ENCODE peak calls at places on chromosomes 16 and 17, in six cellular contexts. T is brain microvascular endothelial cell, S is mesothelial cell of epicardium, F is AG09309, N is AG04449, J is breast epithelium. U is an unnamed sample.

GRCh38 chr17:57666198-57666870 is 78.8 kb downstream of the CCDC182 start:
- DNase-seq in J (no peak), F (no peak), N (no peak), S (no peak), T (no peak), U (no peak)

GRCh38 chr17:50304781-50305404 is 30.6 kb downstream of the TMEM92 start:
- DNase-seq in N (no peak), T (peak), S (no peak), F (no peak), J (no peak), U (no peak)

GRCh38 chr16:85568519-85568918 is 44.6 kb upstream of the GSE1 start:
- DNase-seq in F (no peak), S (no peak), N (no peak), J (no peak), T (no peak), U (no peak)

GRCh38 chr17:28426081-28426519 is 20.1 kb upstream of the SLC46A1 start:
- DNase-seq in S (no peak), N (no peak), T (no peak), J (no peak), F (no peak), U (no peak)

GRCh38 chr16:63581560-63581959 is 1540.3 kb downstream of the CDH11 start:
- DNase-seq in S (no peak), N (no peak), T (no peak), F (no peak), J (no peak), U (no peak)

GRCh38 chr16:28845173-28846079 is 722 bp downstream of the TUFM start:
- DNase-seq in N (no peak), S (no peak), F (no peak), J (no peak), T (peak), U (peak)

GRCh38 chr16:5016967-5017677 is 16.6 kb downstream of the NAGPA start:
- DNase-seq in F (no peak), N (no peak), T (no peak), J (no peak), S (no peak), U (no peak)

GRCh38 chr17:1940810-1941185 is 84.3 kb downstream of the RTN4RL1 start:
- DNase-seq in J (no peak), T (no peak), S (no peak), N (no peak), F (no peak), U (peak)

GRCh38 chr17:72603346-72604242 is 482.8 kb downstream of the SOX9 start:
- DNase-seq in J (no peak), F (no peak), N (peak), T (peak), S (no peak), U (no peak)

GRCh38 chr17:61863801-61864126 is 436 bp upstream of the BRIP1 start:
- DNase-seq in T (no peak), J (no peak), F (no peak), N (peak), S (no peak), U (no peak)

GRCh38 chr16:2296662-2297505 is 29.0 kb upstream of the RNPS1 start:
- DNase-seq in S (no peak), N (no peak), J (no peak), T (no peak), F (no peak), U (peak)

GRCh38 chr16:27315333-27316037 is 1.7 kb downstream of the IL4R start:
- DNase-seq in N (no peak), J (no peak), F (peak), T (peak), S (no peak), U (peak)

GRCh38 chr17:27457731-27458523 is 1.7 kb downstream of the KSR1 start:
- DNase-seq in J (no peak), T (no peak), S (no peak), N (no peak), F (peak), U (peak)

GRCh38 chr16:4435668-4436067 is 10.0 kb downstream of the DNAJA3 start:
- DNase-seq in N (no peak), F (no peak), J (no peak), T (no peak), S (no peak), U (no peak)

GRCh38 chr16:87764600-87765472 is 950 bp downstream of the KLHDC4 start:
- DNase-seq in S (no peak), J (no peak), T (no peak), N (no peak), F (no peak), U (no peak)

GRCh38 chr16:69236319-69236718 is 49.4 kb downstream of the SNTB2 start:
- DNase-seq in T (no peak), J (no peak), N (no peak), S (no peak), F (no peak), U (no peak)

GRCh38 chr16:85955566-85955965 is 56.6 kb downstream of the IRF8 start:
- DNase-seq in N (no peak), F (no peak), J (no peak), S (no peak), T (no peak), U (no peak)

GRCh38 chr16:58243528-58244004 is 45.7 kb upstream of the CSNK2A2 start:
- DNase-seq in T (no peak), J (no peak), N (no peak), S (no peak), F (no peak), U (peak)

GRCh38 chr17:61568219-61569072 is 22.6 kb downstream of the NACA2 start:
- DNase-seq in F (no peak), T (no peak), J (no peak), N (no peak), S (no peak), U (no peak)

GRCh38 chr17:71472809-71473789 is 647.7 kb upstream of the SOX9 start:
- DNase-seq in F (peak), N (no peak), J (no peak), S (no peak), T (peak), U (peak)

GRCh38 chr16:25235991-25236390 is 19.2 kb downstream of the AQP8 start:
- DNase-seq in N (peak), S (no peak), J (no peak), T (no peak), F (no peak), U (no peak)

GRCh38 chr17:48472485-48473281 is 42.7 kb upstream of the SKAP1 start:
- DNase-seq in T (peak), S (no peak), N (no peak), F (no peak), J (no peak), U (no peak)

GRCh38 chr16:88854306-88855111 is 2.2 kb downstream of the GALNS start:
- DNase-seq in T (no peak), F (no peak), N (no peak), J (no peak), S (no peak), U (peak)

GRCh38 chr16:80563066-80563465 is 22.3 kb downstream of the DYNLRB2 start:
- DNase-seq in F (no peak), S (no peak), J (no peak), N (no peak), T (no peak), U (no peak)

GRCh38 chr16:80557037-80557436 is 16.2 kb downstream of the DYNLRB2 start:
- DNase-seq in T (no peak), F (no peak), J (no peak), S (no peak), N (no peak), U (no peak)

GRCh38 chr16:80563807-80564206 is 23.0 kb downstream of the DYNLRB2 start:
- DNase-seq in T (no peak), J (no peak), N (no peak), F (no peak), S (no peak), U (no peak)

GRCh38 chr16:80556481-80556880 is 15.7 kb downstream of the DYNLRB2 start:
- DNase-seq in F (no peak), N (no peak), S (no peak), T (no peak), J (no peak), U (no peak)

GRCh38 chr16:80559369-80559768 is 18.6 kb downstream of the DYNLRB2 start:
- DNase-seq in J (no peak), T (no peak), N (no peak), S (no peak), F (no peak), U (no peak)
- TF ChIP-seq CTCF in J (no peak), T (no peak), N (no peak), S (no peak), F (no peak), U (no peak)

GRCh38 chr16:82738699-82739098 is 111.9 kb downstream of the CDH13 start:
- DNase-seq in N (no peak), F (no peak), S (no peak), T (peak), J (no peak), U (no peak)
- TF ChIP-seq CTCF in N (peak), F (peak), S (no peak), T (peak), J (no peak), U (peak)

GRCh38 chr16:16183562-16183961 is 39.7 kb downstream of the ABCC6 start:
- DNase-seq in N (no peak), S (no peak), T (no peak), J (no peak), F (no peak), U (no peak)
- TF ChIP-seq CTCF in N (no peak), S (no peak), T (peak), J (no peak), F (peak), U (peak)

DNA sequence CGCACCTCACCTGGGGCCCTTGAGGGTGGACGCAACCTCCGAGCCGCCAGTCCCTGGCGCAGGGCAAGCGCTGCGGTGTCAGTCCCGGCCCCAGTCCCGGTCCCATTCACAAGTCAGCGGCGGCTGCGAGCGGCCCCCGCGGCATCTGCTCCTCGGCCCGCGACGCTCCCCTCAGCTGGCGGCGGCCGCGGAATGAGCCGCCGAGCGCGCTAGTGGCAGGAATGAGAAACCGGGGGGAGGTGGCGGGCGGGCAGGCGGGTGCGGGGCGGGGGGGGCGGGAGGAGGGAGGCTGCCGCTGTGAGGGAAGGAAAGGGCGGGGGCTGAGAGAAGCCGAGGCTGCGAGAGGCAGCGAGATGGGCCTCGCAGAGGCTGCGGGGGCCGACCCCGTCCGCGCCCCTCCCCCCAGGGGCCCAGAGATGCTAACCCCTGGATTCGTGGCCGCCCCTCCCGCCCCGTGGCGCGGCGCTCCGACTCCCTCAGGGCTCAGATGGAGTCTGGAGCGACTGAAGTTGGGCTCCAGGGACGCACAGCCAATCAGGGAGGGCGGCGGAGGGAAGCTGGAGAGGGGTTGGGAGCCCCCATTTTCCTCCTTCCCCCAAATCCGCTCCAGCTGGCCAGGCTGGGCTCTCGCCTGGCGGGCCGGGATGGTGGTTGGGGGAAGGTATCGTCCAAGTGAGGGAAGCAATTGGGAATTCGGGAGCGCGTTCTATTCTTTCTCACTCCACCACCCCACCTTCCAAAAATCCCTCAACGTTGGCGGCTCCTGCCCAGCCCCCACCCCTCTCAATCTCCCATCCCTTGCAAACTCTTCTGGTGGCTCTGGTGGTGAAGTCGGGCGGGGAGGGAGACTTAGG is at the start of gene CDH11:
- DNase-seq in J (no peak), N (no peak), S (peak), F (peak), T (peak), U (peak)
- TF ChIP-seq CTCF in J (no peak), N (peak), S (peak), F (peak), T (peak), U (no peak)

U was measured in GM13977.